ENCODE peak calls at places on chromosomes 1 and 21, in six cellular contexts. H, Z, S, X, Y and B are unnamed samples.

GRCh38 chr1:221722254-221723017 is 19.5 kb downstream of the DUSP10 start:
- DNase-seq in H (no peak), Z (no peak), S (no peak), X (no peak), Y (no peak), B (no peak)

GRCh38 chr1:229148041-229148671 is 122.8 kb upstream of the RAB4A start:
- DNase-seq in H (no peak), Z (no peak), S (no peak), X (peak), Y (no peak), B (no peak)

GRCh38 chr1:226449823-226450222 is 41.9 kb upstream of the PARP1 start:
- DNase-seq in H (no peak), Z (no peak), S (no peak), X (no peak), Y (no peak), B (no peak)

GRCh38 chr21:35984654-35985366 is 75.5 kb downstream of the SETD4 start:
- DNase-seq in H (no peak), Z (no peak), S (no peak), X (no peak), Y (no peak), B (no peak)

GRCh38 chr1:227218870-227219578 is 99.3 kb downstream of the CDC42BPA start:
- DNase-seq in H (no peak), Z (no peak), S (no peak), X (peak), Y (peak), B (no peak)

GRCh38 chr1:98086156-98086555 is 165.3 kb upstream of the DPYD start:
- DNase-seq in H (no peak), Z (peak), S (no peak), X (peak), Y (no peak), B (peak)

GRCh38 chr1:4652631-4653327 is 1.6 kb upstream of the AJAP1 start:
- DNase-seq in H (peak), Z (no peak), S (peak), X (peak), Y (peak), B (peak)

GRCh38 chr1:39666772-39667171 is 5.1 kb downstream of the NT5C1A start:
- DNase-seq in H (no peak), Z (no peak), S (no peak), X (no peak), Y (no peak), B (no peak)

GRCh38 chr21:31548688-31549087 is 110.8 kb upstream of the SOD1 start:
- DNase-seq in H (no peak), Z (no peak), S (no peak), X (no peak), Y (no peak), B (no peak)

GRCh38 chr1:169944621-169945020 is 50.9 kb upstream of the SCYL3 start:
- DNase-seq in H (no peak), Z (no peak), S (no peak), X (no peak), Y (no peak), B (no peak)

GRCh38 chr1:245926888-245927287 is 580.2 kb downstream of the SMYD3 start:
- DNase-seq in H (no peak), Z (no peak), S (no peak), X (no peak), Y (no peak), B (no peak)

GRCh38 chr1:197807216-197807615 is 31.9 kb upstream of the DENND1B start:
- DNase-seq in H (no peak), Z (no peak), S (no peak), X (no peak), Y (no peak), B (no peak)

GRCh38 chr21:45863267-45863666 is 118.3 kb upstream of the COL6A1 start:
- DNase-seq in H (no peak), Z (no peak), S (no peak), X (no peak), Y (no peak), B (no peak)

GRCh38 chr1:246199086-246199485 is 308.0 kb downstream of the SMYD3 start:
- DNase-seq in H (no peak), Z (no peak), S (no peak), X (no peak), Y (no peak), B (no peak)

GRCh38 chr1:158035976-158036583 is 42.6 kb downstream of the KIRREL1 start:
- DNase-seq in H (no peak), Z (peak), S (peak), X (peak), Y (peak), B (peak)

GRCh38 chr1:207873055-207873890 is 37.7 kb downstream of the CD34 start:
- DNase-seq in H (peak), Z (no peak), S (no peak), X (no peak), Y (no peak), B (no peak)

GRCh38 chr1:19648689-19649088 is 4.6 kb downstream of the NBL1 start:
- DNase-seq in H (peak), Z (no peak), S (no peak), X (peak), Y (peak), B (no peak)

GRCh38 chr1:95169544-95169943 is 52.4 kb downstream of the TLCD4 start:
- DNase-seq in H (no peak), Z (no peak), S (no peak), X (no peak), Y (no peak), B (peak)

GRCh38 chr1:224287714-224288113 is 42.3 kb downstream of the NVL start:
- DNase-seq in H (no peak), Z (no peak), S (no peak), X (no peak), Y (no peak), B (no peak)

GRCh38 chr1:47951026-47951425 is 46.2 kb downstream of the TRABD2B start:
- DNase-seq in H (no peak), Z (no peak), S (no peak), X (no peak), Y (no peak), B (no peak)

GRCh38 chr1:179714159-179714558 is 28.9 kb upstream of the FAM163A start:
- DNase-seq in H (no peak), Z (no peak), S (no peak), X (no peak), Y (no peak), B (no peak)

GRCh38 chr1:160078392-160079195 is 2.7 kb upstream of the KCNJ9 start:
- DNase-seq in H (no peak), Z (no peak), S (peak), X (peak), Y (peak), B (peak)

GRCh38 chr1:1678581-1679380 is 13.8 kb downstream of the SLC35E2B start:
- DNase-seq in H (no peak), Z (no peak), S (peak), X (no peak), Y (peak), B (no peak)
- TF ChIP-seq CTCF in H (no peak), Z (peak), S (peak), X (peak), Y (peak), B (no peak)

GRCh38 chr1:42476605-42477004 is 13.5 kb downstream of the CCDC30 start:
- DNase-seq in H (no peak), Z (no peak), S (no peak), X (no peak), Y (no peak), B (no peak)

GRCh38 chr1:42482635-42483153 is 19.6 kb downstream of the CCDC30 start:
- DNase-seq in H (no peak), Z (no peak), S (no peak), X (no peak), Y (no peak), B (no peak)

GRCh38 chr1:42480921-42481320 is 17.8 kb downstream of the CCDC30 start:
- DNase-seq in H (no peak), Z (no peak), S (no peak), X (no peak), Y (no peak), B (no peak)

GRCh38 chr1:42477775-42478174 is 14.7 kb downstream of the CCDC30 start:
- DNase-seq in H (no peak), Z (no peak), S (no peak), X (no peak), Y (no peak), B (no peak)

GRCh38 chr1:42479621-42480020 is 16.5 kb downstream of the CCDC30 start:
- DNase-seq in H (no peak), Z (peak), S (no peak), X (no peak), Y (no peak), B (peak)
- TF ChIP-seq CTCF in H (no peak), Z (no peak), S (peak), X (peak), Y (no peak), B (peak)

DNA sequence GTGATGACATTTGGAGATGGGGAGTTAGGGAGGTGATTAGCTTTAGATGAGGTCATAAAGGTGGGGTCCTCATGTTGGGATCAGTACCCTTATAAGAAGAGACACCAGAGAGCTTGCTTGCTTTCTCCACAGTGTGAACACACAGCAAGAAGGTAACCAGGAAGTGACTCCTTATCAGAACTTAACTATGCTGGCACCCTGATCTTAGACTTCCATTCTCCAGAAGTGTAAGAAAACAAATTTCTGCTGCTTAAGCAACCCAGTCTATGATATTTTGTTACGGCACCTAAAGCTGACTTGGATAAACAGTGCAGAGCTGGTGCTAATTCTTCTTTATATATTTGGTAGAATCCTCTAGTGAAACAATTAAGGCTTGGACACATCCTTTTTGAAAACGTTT is 346.0 kb downstream of the AGBL4 start:
- DNase-seq in H (no peak), Z (no peak), S (no peak), X (no peak), Y (no peak), B (no peak)
- TF ChIP-seq CTCF in H (no peak), Z (no peak), S (no peak), X (no peak), Y (no peak), B (no peak)

GRCh38 chr1:154974086-154974807 is at the start of gene CKS1B:
- DNase-seq in H (peak), Z (peak), S (peak), X (peak), Y (peak), B (peak)

GRCh38 chr1:154972213-154972516 is 1.6 kb upstream of the SHC1 start:
- DNase-seq in H (no peak), Z (no peak), S (no peak), X (no peak), Y (no peak), B (no peak)

GRCh38 chr1:154972517-154973343 is 1.8 kb upstream of the CKS1B start:
- DNase-seq in H (peak), Z (peak), S (no peak), X (peak), Y (peak), B (peak)

GRCh38 chr1:154974808-154975408 is 427 bp downstream of the CKS1B start:
- DNase-seq in H (peak), Z (peak), S (peak), X (peak), Y (peak), B (peak)

GRCh38 chr1:154973344-154974085 is 966 bp upstream of the CKS1B start:
- DNase-seq in H (peak), Z (peak), S (peak), X (peak), Y (peak), B (peak)
- TF ChIP-seq CTCF in H (no peak), Z (no peak), S (peak), X (peak), Y (no peak), B (peak)

DNA sequence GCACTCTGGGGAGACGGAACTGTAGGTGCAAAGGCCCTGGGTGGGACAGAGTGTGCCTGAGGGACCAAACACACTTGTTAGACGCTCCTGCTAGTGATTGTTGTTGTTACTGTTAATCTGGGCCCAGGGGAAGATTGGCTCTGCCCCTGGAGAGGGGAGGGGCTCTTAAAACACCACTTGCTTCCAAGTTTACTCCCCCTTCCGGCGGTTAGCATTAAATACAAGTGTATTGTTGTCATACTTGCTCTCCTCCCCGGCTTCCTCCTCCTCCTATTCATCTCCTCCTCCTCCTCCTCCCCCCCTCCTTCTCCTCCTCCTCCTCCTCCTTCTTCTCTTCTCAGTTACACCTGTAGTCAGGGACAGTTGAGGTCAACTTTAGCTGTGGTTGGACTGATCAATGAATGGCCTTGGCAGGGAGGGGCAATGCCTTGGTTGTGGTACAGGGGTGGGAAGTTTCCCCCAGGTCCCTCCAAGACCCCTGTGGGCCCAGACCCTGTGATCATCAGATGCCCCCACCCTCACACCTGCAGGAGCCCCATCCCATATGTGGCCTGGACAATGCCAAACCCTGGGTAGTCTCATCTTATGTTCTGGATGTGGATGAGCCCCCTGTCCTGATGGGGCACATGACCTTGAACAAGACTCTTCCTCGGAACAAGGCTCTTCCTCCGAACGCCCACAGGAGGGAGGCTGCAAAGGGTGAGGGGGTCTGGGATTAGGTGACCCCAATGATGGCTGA is 217.3 kb downstream of the PTPRU start:
- DNase-seq in H (no peak), Z (peak), S (peak), X (peak), Y (peak), B (peak)
- TF ChIP-seq CTCF in H (no peak), Z (peak), S (peak), X (no peak), Y (no peak), B (peak)

GRCh38 chr21:41957991-41958766 is 4.4 kb upstream of the C2CD2 start:
- DNase-seq in H (peak), Z (peak), S (no peak), X (peak), Y (peak), B (peak)
- TF ChIP-seq CTCF in H (peak), Z (peak), S (no peak), X (peak), Y (no peak), B (peak)

GRCh38 chr1:156584813-156585212 is 5.3 kb downstream of the TTC24 start:
- DNase-seq in H (no peak), Z (no peak), S (peak), X (no peak), Y (no peak), B (no peak)
- TF ChIP-seq CTCF in H (no peak), Z (peak), S (peak), X (peak), Y (no peak), B (no peak)

GRCh38 chr1:183023146-183023600 is at the start of gene LAMC1:
- DNase-seq in H (peak), Z (peak), S (peak), X (peak), Y (peak), B (peak)
- TF ChIP-seq CTCF in H (no peak), Z (peak), S (no peak), X (no peak), Y (no peak), B (no peak)